ENCODE peak calls at places on chromosomes 5 and 9, in ten cellular contexts. X is GM12865, G is NCI-H345, Z is progenitor cell of endocrine pancreas, W is NCI-H510A, M is WTC11, V is SJCRH30, L is GM12892, C is LoVo, K is SJSA1. D is an unnamed sample.
A peak's percentile ranks its signal among the peaks of the same experiment; 100 is the strongest.

GRCh38 chr5:142507528-142507927 is 178.4 kb downstream of the FGF1 start:
- DNase-seq in G (no peak), C (no peak), Z (no peak), L (no peak), K (no peak), V (no peak), W (no peak), M (no peak), X (no peak), D (no peak)

GRCh38 chr9:129227843-129228189 is 49.8 kb upstream of the IER5L start:
- DNase-seq in X (no peak), Z (no peak), V (no peak), W (no peak), K (no peak), L (no peak), G (no peak), M (no peak), C (no peak), D (no peak)

GRCh38 chr9:34514401-34514800 is 8.4 kb downstream of the ENHO start:
- DNase-seq in Z (no peak), C (no peak), G (no peak), K (no peak), W (no peak), X (no peak), L (no peak), V (no peak), M (no peak), D (no peak)

GRCh38 chr5:142769251-142769792 is 855 bp upstream of the ARHGAP26 start:
- DNase-seq in Z (no peak), M (no peak), C (no peak), G (no peak), K (no peak), V (peak; percentile 19), L (no peak), W (no peak), X (no peak), D (no peak)

GRCh38 chr9:127423591-127423933 is 620 bp upstream of the ZNF79 start:
- DNase-seq in M (no peak), Z (no peak), L (no peak), X (no peak), G (no peak), K (no peak), V (no peak), C (no peak), W (no peak), D (no peak)

GRCh38 chr9:97385626-97386264 is 26.2 kb upstream of the TDRD7 start:
- DNase-seq in G (no peak), L (no peak), W (no peak), M (no peak), X (no peak), V (no peak), C (no peak), K (no peak), Z (no peak), D (no peak)

GRCh38 chr9:121884057-121884512 is 209.0 kb downstream of the TTLL11 start:
- DNase-seq in K (no peak), W (no peak), C (no peak), L (no peak), V (peak; percentile 42), X (no peak), M (no peak), Z (no peak), G (no peak), D (peak; percentile 36)

GRCh38 chr5:58722160-58722559 is 139.3 kb downstream of the RAB3C start:
- DNase-seq in G (no peak), M (no peak), L (no peak), V (no peak), Z (no peak), X (no peak), K (no peak), W (no peak), C (no peak), D (no peak)

GRCh38 chr5:56112526-56113121 is 117.9 kb upstream of the IL6ST start:
- DNase-seq in G (no peak), K (no peak), M (no peak), Z (no peak), W (no peak), C (no peak), L (no peak), X (no peak), V (peak; percentile 6), D (no peak)

GRCh38 chr5:55850839-55851674 is at the start of gene IL31RA:
- DNase-seq in X (no peak), L (no peak), V (no peak), K (peak; percentile 64), W (no peak), M (no peak), C (no peak), G (no peak), Z (no peak), D (no peak)

GRCh38 chr5:59500014-59500413 is 393.5 kb downstream of the PDE4D start:
- DNase-seq in V (no peak), W (no peak), K (no peak), Z (no peak), G (no peak), M (no peak), L (no peak), X (no peak), C (no peak), D (no peak)

GRCh38 chr5:81513468-81513867 is 119.5 kb upstream of the ACOT12 start:
- DNase-seq in Z (no peak), K (no peak), L (no peak), V (no peak), X (no peak), G (no peak), M (no peak), W (no peak), C (no peak), D (no peak)

GRCh38 chr5:95172659-95173058 is 112.2 kb downstream of the MCTP1 start:
- DNase-seq in V (no peak), C (no peak), M (no peak), G (no peak), Z (no peak), X (no peak), W (no peak), K (no peak), L (no peak), D (no peak)

GRCh38 chr5:159459951-159460538 is 129.8 kb upstream of the IL12B start:
- DNase-seq in Z (no peak), G (no peak), X (peak; percentile 67), L (no peak), C (no peak), V (no peak), W (no peak), M (no peak), K (peak; percentile 63), D (no peak)

GRCh38 chr5:7668627-7669026 is 182.3 kb downstream of the CFAP90 start:
- DNase-seq in X (no peak), V (no peak), M (no peak), C (no peak), W (no peak), K (no peak), Z (no peak), L (no peak), G (no peak), D (no peak)

GRCh38 chr5:55914141-55914413 is 62.9 kb downstream of the IL31RA start:
- DNase-seq in K (no peak), L (no peak), V (no peak), C (no peak), M (no peak), X (peak; percentile 39), G (no peak), Z (no peak), W (no peak), D (no peak)

GRCh38 chr5:175692996-175693700 is 35.3 kb downstream of the HRH2 start:
- DNase-seq in C (no peak), V (no peak), K (no peak), L (no peak), G (no peak), W (no peak), M (no peak), Z (no peak), X (no peak), D (no peak)

D was measured in endothelial cell.